ENCODE peak calls at places on chromosomes 16 and 17, in nine cellular contexts. U is ovary; Q is activated T-helper 1 cell treated with Interleukin-2 at 50 U/mL for 16 hours; N is activated T-cell treated with anti-CD3 and anti-CD28 coated beads, Interleukin-2, amount 50 U/mL, for 4 hours; I is GM13976; Y is NCI-H446 treated with DMSO at 0.1 percent for 48 hours; R is keratinocyte; H is left ventricle myocardium inferior; Z is cerebellum. D is an unnamed sample.

GRCh38 chr16:53893731-53894435 is 189.9 kb downstream of the FTO start:
- DNase-seq in U (no peak), N (no peak), I (no peak), Y (no peak), Q (no peak), Z (no peak), R (no peak), H (no peak), D (no peak)

GRCh38 chr17:1646199-1646875 is 805 bp upstream of the SCARF1 start:
- DNase-seq in H (no peak), U (no peak), Y (no peak), I (no peak), Q (no peak), Z (no peak), N (no peak), R (no peak), D (no peak)

GRCh38 chr16:75109732-75110243 is 6.8 kb downstream of the LDHD start:
- DNase-seq in Z (peak; percentile 62), N (no peak), H (peak; percentile 78), I (peak; percentile 28), R (no peak), Q (no peak), U (peak; percentile 42), Y (peak; percentile 11), D (no peak)

GRCh38 chr16:22296225-22297113 is 740 bp upstream of the POLR3E start:
- DNase-seq in R (no peak), Z (no peak), H (no peak), Q (no peak), Y (no peak), U (no peak), N (no peak), I (no peak), D (peak; percentile 26)

GRCh38 chr16:67260426-67261063 is 11.8 kb downstream of the SLC9A5 start:
- DNase-seq in Q (no peak), Z (peak; percentile 63), I (peak; percentile 79), R (no peak), Y (no peak), N (no peak), U (no peak), H (no peak), D (no peak)

GRCh38 chr17:55814377-55814776 is 63.5 kb downstream of the PCTP start:
- DNase-seq in H (peak; percentile 51), N (no peak), Z (no peak), R (no peak), Q (no peak), Y (no peak), U (no peak), I (no peak), D (no peak)

GRCh38 chr17:17826340-17826708 is 10.5 kb downstream of the SREBF1 start:
- DNase-seq in I (no peak), Y (no peak), Z (no peak), R (no peak), U (no peak), N (no peak), H (no peak), Q (no peak), D (no peak)

GRCh38 chr16:65534121-65534528 is 412.3 kb upstream of the CDH11 start:
- DNase-seq in U (no peak), I (no peak), Z (no peak), Q (no peak), Y (no peak), H (no peak), N (no peak), R (peak; percentile 40), D (no peak)

GRCh38 chr17:61407211-61407911 is 7.7 kb downstream of the TBX2 start:
- DNase-seq in R (no peak), H (no peak), Z (no peak), N (no peak), Y (no peak), Q (no peak), U (no peak), I (no peak), D (no peak)

GRCh38 chr16:70737377-70738082 is 51.7 kb upstream of the MTSS2 start:
- DNase-seq in H (peak; percentile 83), Z (no peak), U (no peak), Q (peak; percentile 26), R (no peak), I (peak; percentile 91), Y (no peak), N (peak; percentile 31), D (no peak)

GRCh38 chr17:80647746-80648145 is 103.1 kb downstream of the RPTOR start:
- DNase-seq in I (no peak), Z (no peak), N (no peak), Q (no peak), Y (no peak), R (no peak), H (no peak), U (no peak), D (no peak)

GRCh38 chr17:28613916-28614315 is at the start of gene RSKR:
- DNase-seq in Q (no peak), H (no peak), R (no peak), N (no peak), Z (peak; percentile 19), U (no peak), Y (no peak), I (no peak), D (no peak)

GRCh38 chr17:64155090-64155630 is 25.2 kb upstream of the ERN1 start:
- DNase-seq in H (no peak), U (no peak), Y (no peak), N (no peak), R (no peak), I (no peak), Z (no peak), Q (no peak), D (no peak)

GRCh38 chr17:12756786-12757185 is 32.5 kb upstream of the ARHGAP44 start:
- DNase-seq in N (no peak), R (no peak), H (no peak), Z (no peak), I (no peak), U (no peak), Q (no peak), Y (no peak), D (no peak)

D was measured in HuH-7.5.